ENCODE peak calls at places on chromosomes 4 and X, in four cellular contexts. G, E, C and H are unnamed samples.

GRCh38 chrX:117808413-117808812 is 308.2 kb downstream of the KLHL13 start:
- DNase-seq in G (no peak), E (no peak), C (no peak), H (no peak)

GRCh38 chr4:1315838-1316536 is 26.3 kb downstream of the MAEA start:
- DNase-seq in G (no peak), E (no peak), C (no peak), H (no peak)

GRCh38 chrX:153820601-153821000 is 9.7 kb downstream of the PDZD4 start:
- DNase-seq in G (no peak), E (no peak), C (no peak), H (no peak)

GRCh38 chrX:52424658-52425057 is 55.8 kb downstream of the XAGE2 start:
- DNase-seq in G (no peak), E (no peak), C (no peak), H (no peak)

GRCh38 chrX:122078079-122078478 is 1030.7 kb downstream of the GLUD2 start:
- DNase-seq in G (no peak), E (no peak), C (no peak), H (no peak)

GRCh38 chr4:72218953-72219352 is 187.2 kb downstream of the NPFFR2 start:
- DNase-seq in G (no peak), E (no peak), C (no peak), H (no peak)

GRCh38 chrX:24277405-24277804 is 36.5 kb downstream of the SUPT20HL2 start:
- DNase-seq in G (no peak), E (no peak), C (no peak), H (no peak)

GRCh38 chrX:135185795-135186443 is 14.7 kb upstream of the CT55 start:
- DNase-seq in G (peak), E (peak), C (no peak), H (no peak)

GRCh38 chrX:41796050-41796449 is 72.1 kb downstream of the GPR82 start:
- DNase-seq in G (no peak), E (no peak), C (no peak), H (no peak)

GRCh38 chrX:71143508-71143907 is 1.1 kb upstream of the NLGN3 start:
- DNase-seq in G (no peak), E (peak), C (peak), H (peak)

GRCh38 chr4:4519296-4519898 is 22.5 kb downstream of the STX18 start:
- DNase-seq in G (peak), E (no peak), C (no peak), H (no peak)

GRCh38 chr4:133148690-133149363 is at the start of gene PCDH10:
- DNase-seq in G (no peak), E (peak), C (peak), H (peak)

GRCh38 chr4:174657472-174657871 is 135.2 kb upstream of the HPGD start:
- DNase-seq in G (no peak), E (no peak), C (no peak), H (no peak)

GRCh38 chrX:13009256-13009655 is 34.3 kb downstream of the TMSB4X start:
- DNase-seq in G (no peak), E (peak), C (no peak), H (no peak)

GRCh38 chrX:26871967-26872366 is 591.2 kb downstream of the PPP4R3C start:
- DNase-seq in G (no peak), E (no peak), C (no peak), H (no peak)

GRCh38 chr4:89158884-89159503 is 47.7 kb downstream of the TIGD2 start:
- DNase-seq in G (peak), E (no peak), C (no peak), H (no peak)

GRCh38 chr4:125693233-125693632 is 378.5 kb downstream of the FAT4 start:
- DNase-seq in G (no peak), E (no peak), C (no peak), H (no peak)

GRCh38 chrX:132382068-132382467 is 106.8 kb downstream of the MBNL3 start:
- DNase-seq in G (no peak), E (no peak), C (no peak), H (no peak)

GRCh38 chr4:109005523-109005922 is 242.7 kb upstream of the ETNPPL start:
- DNase-seq in G (no peak), E (no peak), C (no peak), H (no peak)

GRCh38 chrX:37825225-37825842 is 22.0 kb downstream of the DYNLT3 start:
- DNase-seq in G (peak), E (peak), C (peak), H (peak)

GRCh38 chrX:42530027-42530426 is 247.9 kb downstream of the PPP1R2C start:
- DNase-seq in G (no peak), E (no peak), C (no peak), H (no peak)

GRCh38 chrX:103586314-103586646 is 965 bp downstream of the TCEAL4 start:
- DNase-seq in G (no peak), E (peak), C (no peak), H (peak)

GRCh38 chr4:73735231-73735630 is 5.1 kb upstream of the CXCL8 start:
- DNase-seq in G (no peak), E (no peak), C (no peak), H (no peak)

GRCh38 chrX:48492293-48492910 is 16.4 kb upstream of the PORCN start:
- DNase-seq in G (no peak), E (no peak), C (no peak), H (no peak)

GRCh38 chrX:71292669-71293379 is 8.7 kb upstream of the ITGB1BP2 start:
- DNase-seq in G (no peak), E (no peak), C (no peak), H (no peak)

GRCh38 chr4:41933997-41934812 is 1.0 kb upstream of the TMEM33 start:
- DNase-seq in G (peak), E (peak), C (no peak), H (no peak)

GRCh38 chr4:127975121-127975770 is 10.0 kb downstream of the ABHD18 start:
- DNase-seq in G (no peak), E (no peak), C (no peak), H (no peak)

GRCh38 chr4:165894159-165894558 is 21.1 kb downstream of the TLL1 start:
- DNase-seq in G (no peak), E (no peak), C (no peak), H (no peak)

GRCh38 chr4:89598602-89599001 is 238.4 kb downstream of the SNCA start:
- DNase-seq in G (peak), E (no peak), C (no peak), H (no peak)

GRCh38 chr4:125313497-125313896 is 1.3 kb upstream of the FAT4 start:
- DNase-seq in G (peak), E (peak), C (peak), H (peak)

GRCh38 chr4:146059153-146059552 is 116.4 kb upstream of the LSM6 start:
- DNase-seq in G (no peak), E (no peak), C (no peak), H (no peak)

GRCh38 chr4:146062325-146062715 is 113.2 kb upstream of the LSM6 start:
- DNase-seq in G (no peak), E (no peak), C (no peak), H (no peak)

GRCh38 chr4:146061610-146062324 is 113.8 kb upstream of the LSM6 start:
- DNase-seq in G (no peak), E (no peak), C (no peak), H (no peak)

GRCh38 chr4:146058531-146058930 is 117.0 kb upstream of the LSM6 start:
- DNase-seq in G (no peak), E (no peak), C (no peak), H (no peak)

GRCh38 chr4:146059865-146060264 is 115.7 kb upstream of the LSM6 start:
- DNase-seq in G (no peak), E (no peak), C (no peak), H (no peak)
- TF ChIP-seq POLR2A in G (no peak), E (no peak), C (no peak), H (no peak)

GRCh38 chr4:169283114-169283509 is 12.4 kb upstream of the SH3RF1 start:
- DNase-seq in G (no peak), E (no peak), C (no peak), H (no peak)

GRCh38 chr4:169282429-169283113 is 11.8 kb upstream of the SH3RF1 start:
- DNase-seq in G (no peak), E (no peak), C (no peak), H (no peak)

DNA sequence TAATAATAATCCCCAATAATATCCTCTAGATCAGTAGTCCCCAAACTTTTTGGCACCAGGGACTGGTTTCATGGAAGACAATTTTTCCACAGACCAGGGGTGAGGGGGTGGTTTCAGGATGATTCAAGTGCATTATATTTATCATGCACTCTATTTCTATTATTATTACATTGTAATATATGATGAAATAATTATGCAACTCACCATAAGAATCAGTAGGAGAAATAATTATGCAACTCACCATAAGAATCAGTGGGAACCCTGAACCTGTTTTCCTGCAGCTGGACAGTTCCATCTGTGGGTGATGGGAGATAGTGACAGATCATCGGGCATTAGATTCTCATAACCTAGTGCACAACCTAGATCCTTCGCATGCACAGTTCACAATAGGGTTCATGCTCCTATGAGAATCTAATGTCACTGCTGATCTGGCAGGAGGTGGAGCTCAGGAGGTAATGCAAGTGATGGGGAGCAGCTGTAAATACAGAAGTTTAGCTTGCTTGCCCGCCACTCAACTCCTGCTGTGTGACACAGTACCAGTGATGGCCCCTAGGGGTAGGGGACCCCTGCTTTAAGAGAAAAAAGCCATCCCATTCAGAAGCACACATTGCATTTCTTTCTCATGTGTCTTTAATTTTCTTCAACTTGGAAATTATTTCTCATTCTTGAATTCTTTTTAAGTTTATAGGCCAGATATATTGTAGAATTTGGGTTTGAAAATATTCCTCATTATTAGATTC is 16.0 kb upstream of the SH3RF1 start:
- DNase-seq in G (no peak), E (no peak), C (no peak), H (no peak)
- TF ChIP-seq CTCF in G (peak), E (no peak), C (peak), H (no peak)

GRCh38 chr4:110484767-110485166 is 8.8 kb downstream of the ENPEP start:
- DNase-seq in G (no peak), E (no peak), C (no peak), H (peak)

GRCh38 chr4:110487873-110488272 is 11.9 kb downstream of the ENPEP start:
- DNase-seq in G (no peak), E (no peak), C (no peak), H (no peak)

GRCh38 chr4:110485452-110485851 is 9.5 kb downstream of the ENPEP start:
- DNase-seq in G (no peak), E (no peak), C (no peak), H (no peak)

GRCh38 chr4:110484029-110484428 is 8.1 kb downstream of the ENPEP start:
- DNase-seq in G (no peak), E (no peak), C (no peak), H (no peak)

GRCh38 chr4:110486226-110486625 is 10.3 kb downstream of the ENPEP start:
- DNase-seq in G (no peak), E (no peak), C (no peak), H (no peak)
- H3K4me3 ChIP-seq in G (no peak), E (no peak), C (no peak), H (no peak)

DNA sequence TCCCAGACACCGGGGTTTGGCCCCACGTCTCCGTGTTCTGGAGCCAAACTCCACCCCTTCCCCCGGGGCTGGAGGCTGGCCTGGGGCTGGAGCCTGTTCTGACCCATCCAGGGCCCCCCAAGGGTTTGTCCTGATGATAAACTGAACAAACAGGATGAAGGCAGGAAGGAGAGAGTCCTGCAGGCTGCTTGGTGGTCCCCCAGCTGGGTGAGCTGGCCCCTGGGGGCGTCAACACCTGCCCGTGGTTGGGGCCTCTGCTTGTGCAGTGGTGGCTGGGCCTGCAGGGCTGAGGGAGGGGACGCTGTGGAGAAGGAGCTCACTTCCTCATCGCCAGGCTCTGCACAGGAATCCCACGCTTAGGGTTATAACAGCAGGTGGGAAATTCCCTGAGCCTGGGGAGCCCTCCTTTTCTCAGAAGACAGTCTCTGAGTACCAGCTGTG is 2.3 kb downstream of the SH3TC1 start:
- DNase-seq in G (no peak), E (no peak), C (no peak), H (no peak)
- TF ChIP-seq POLR2A in G (no peak), E (no peak), C (no peak), H (no peak)

GRCh38 chr4:178599521-178599920 is 1157.3 kb upstream of the AGA start:
- DNase-seq in G (no peak), E (no peak), C (no peak), H (no peak)
- TF ChIP-seq CTCF in G (peak), E (no peak), C (no peak), H (no peak)

DNA sequence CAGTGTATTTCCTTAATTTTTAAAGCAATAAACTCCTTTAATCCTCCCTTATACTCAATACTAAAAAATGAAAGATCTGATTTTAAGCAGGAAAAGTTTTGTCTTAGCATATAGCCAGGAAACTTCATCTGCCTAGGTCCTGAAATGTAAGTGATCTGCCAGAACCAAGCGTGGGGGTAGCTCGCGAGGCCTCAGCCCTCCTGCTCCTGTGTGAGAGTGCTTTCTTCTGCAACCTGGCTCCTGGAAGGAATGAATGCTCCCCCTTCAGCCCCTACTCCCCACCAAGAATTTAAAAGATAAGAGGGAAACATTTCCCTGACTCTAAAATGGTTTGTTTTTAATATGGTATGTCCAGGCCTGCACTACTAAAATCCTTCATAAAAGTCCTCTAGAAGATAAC is 160.0 kb downstream of the CBR4 start:
- DNase-seq in G (no peak), E (no peak), C (no peak), H (no peak)
- H3K4me3 ChIP-seq in G (no peak), E (no peak), C (no peak), H (no peak)

GRCh38 chr4:123546123-123546654 is 149.6 kb downstream of the SPRY1 start:
- DNase-seq in G (no peak), E (no peak), C (no peak), H (no peak)
- TF ChIP-seq POLR2A in G (no peak), E (no peak), C (no peak), H (no peak)